ENCODE peak calls at places on chromosomes 6 and 20, in eight cellular contexts. One of them, this sample, is unnamed.

GRCh38 chr6:39849764-39850163 is 57.6 kb downstream of the DAAM2 start:
- DNase-seq in NCI-H187: no peak
- DNase-seq in Daoy: no peak
- DNase-seq in NCI-H524 treated with DMSO at 0.1 percent for 48 hours: no peak
- DNase-seq in activated CD8-positive, alpha-beta T cell treated with anti-CD3 and anti-CD28 coated beads for 36 hours: no peak
- DNase-seq in ecto neural progenitor cell: no peak
- DNase-seq in NCI-H1105: no peak
- DNase-seq in activated naive CD8-positive, alpha-beta T cell treated with anti-CD3 and anti-CD28 coated beads, Interleukin-2, amount 50 U/mL, for 24 hours: no peak
- DNase-seq in this sample: no peak

GRCh38 chr20:43731469-43731868 is 4.7 kb upstream of the GTSF1L start:
- DNase-seq in NCI-H187: no peak
- DNase-seq in Daoy: peak; percentile 65
- DNase-seq in NCI-H524 treated with DMSO at 0.1 percent for 48 hours: no peak
- DNase-seq in activated CD8-positive, alpha-beta T cell treated with anti-CD3 and anti-CD28 coated beads for 36 hours: no peak
- DNase-seq in ecto neural progenitor cell: no peak
- DNase-seq in NCI-H1105: no peak
- DNase-seq in activated naive CD8-positive, alpha-beta T cell treated with anti-CD3 and anti-CD28 coated beads, Interleukin-2, amount 50 U/mL, for 24 hours: no peak
- DNase-seq in this sample: no peak

GRCh38 chr6:149934249-149935156 is 7.3 kb upstream of the ULBP2 start:
- DNase-seq in NCI-H187: peak; percentile 14
- DNase-seq in Daoy: peak; percentile 68
- DNase-seq in NCI-H524 treated with DMSO at 0.1 percent for 48 hours: peak; percentile 20
- DNase-seq in activated CD8-positive, alpha-beta T cell treated with anti-CD3 and anti-CD28 coated beads for 36 hours: peak; percentile 89
- DNase-seq in ecto neural progenitor cell: peak; percentile 58
- DNase-seq in NCI-H1105: peak; percentile 71
- DNase-seq in activated naive CD8-positive, alpha-beta T cell treated with anti-CD3 and anti-CD28 coated beads, Interleukin-2, amount 50 U/mL, for 24 hours: peak; percentile 67
- DNase-seq in this sample: peak; percentile 44

GRCh38 chr20:10487354-10488115 is 52.4 kb downstream of the SLX4IP start:
- DNase-seq in NCI-H187: no peak
- DNase-seq in Daoy: no peak
- DNase-seq in NCI-H524 treated with DMSO at 0.1 percent for 48 hours: no peak
- DNase-seq in activated CD8-positive, alpha-beta T cell treated with anti-CD3 and anti-CD28 coated beads for 36 hours: no peak
- DNase-seq in ecto neural progenitor cell: no peak
- DNase-seq in NCI-H1105: peak; percentile 75
- DNase-seq in activated naive CD8-positive, alpha-beta T cell treated with anti-CD3 and anti-CD28 coated beads, Interleukin-2, amount 50 U/mL, for 24 hours: no peak
- DNase-seq in this sample: no peak

GRCh38 chr6:27795697-27796494 is 116.3 kb downstream of the OR2B2 start:
- DNase-seq in NCI-H187: peak; percentile 55
- DNase-seq in Daoy: peak; percentile 77
- DNase-seq in NCI-H524 treated with DMSO at 0.1 percent for 48 hours: peak; percentile 58
- DNase-seq in activated CD8-positive, alpha-beta T cell treated with anti-CD3 and anti-CD28 coated beads for 36 hours: peak; percentile 68
- DNase-seq in ecto neural progenitor cell: no peak
- DNase-seq in NCI-H1105: peak; percentile 77
- DNase-seq in activated naive CD8-positive, alpha-beta T cell treated with anti-CD3 and anti-CD28 coated beads, Interleukin-2, amount 50 U/mL, for 24 hours: peak; percentile 52
- DNase-seq in this sample: peak; percentile 87

GRCh38 chr6:36733300-36733699 is 35.7 kb downstream of the RAB44 start:
- DNase-seq in NCI-H187: no peak
- DNase-seq in Daoy: no peak
- DNase-seq in NCI-H524 treated with DMSO at 0.1 percent for 48 hours: no peak
- DNase-seq in activated CD8-positive, alpha-beta T cell treated with anti-CD3 and anti-CD28 coated beads for 36 hours: no peak
- DNase-seq in ecto neural progenitor cell: no peak
- DNase-seq in NCI-H1105: no peak
- DNase-seq in activated naive CD8-positive, alpha-beta T cell treated with anti-CD3 and anti-CD28 coated beads, Interleukin-2, amount 50 U/mL, for 24 hours: no peak
- DNase-seq in this sample: no peak

GRCh38 chr20:7497985-7498384 is 442.3 kb downstream of the HAO1 start:
- DNase-seq in NCI-H187: no peak
- DNase-seq in Daoy: peak; percentile 1
- DNase-seq in NCI-H524 treated with DMSO at 0.1 percent for 48 hours: no peak
- DNase-seq in activated CD8-positive, alpha-beta T cell treated with anti-CD3 and anti-CD28 coated beads for 36 hours: no peak
- DNase-seq in ecto neural progenitor cell: no peak
- DNase-seq in NCI-H1105: no peak
- DNase-seq in activated naive CD8-positive, alpha-beta T cell treated with anti-CD3 and anti-CD28 coated beads, Interleukin-2, amount 50 U/mL, for 24 hours: no peak
- DNase-seq in this sample: no peak

GRCh38 chr6:98945311-98946005 is 2.3 kb downstream of the FBXL4 start:
- DNase-seq in NCI-H187: no peak
- DNase-seq in Daoy: no peak
- DNase-seq in NCI-H524 treated with DMSO at 0.1 percent for 48 hours: no peak
- DNase-seq in activated CD8-positive, alpha-beta T cell treated with anti-CD3 and anti-CD28 coated beads for 36 hours: no peak
- DNase-seq in ecto neural progenitor cell: no peak
- DNase-seq in NCI-H1105: no peak
- DNase-seq in activated naive CD8-positive, alpha-beta T cell treated with anti-CD3 and anti-CD28 coated beads, Interleukin-2, amount 50 U/mL, for 24 hours: no peak
- DNase-seq in this sample: no peak

GRCh38 chr20:45336530-45337366 is 11.5 kb downstream of the SDC4 start:
- DNase-seq in NCI-H187: no peak
- DNase-seq in Daoy: peak; percentile 92
- DNase-seq in NCI-H524 treated with DMSO at 0.1 percent for 48 hours: no peak
- DNase-seq in activated CD8-positive, alpha-beta T cell treated with anti-CD3 and anti-CD28 coated beads for 36 hours: no peak
- DNase-seq in ecto neural progenitor cell: no peak
- DNase-seq in NCI-H1105: no peak
- DNase-seq in activated naive CD8-positive, alpha-beta T cell treated with anti-CD3 and anti-CD28 coated beads, Interleukin-2, amount 50 U/mL, for 24 hours: no peak
- DNase-seq in this sample: no peak

GRCh38 chr20:53660078-53660909 is 66.7 kb upstream of the ZNF217 start:
- DNase-seq in NCI-H187: no peak
- DNase-seq in Daoy: no peak
- DNase-seq in NCI-H524 treated with DMSO at 0.1 percent for 48 hours: no peak
- DNase-seq in activated CD8-positive, alpha-beta T cell treated with anti-CD3 and anti-CD28 coated beads for 36 hours: peak; percentile 75
- DNase-seq in ecto neural progenitor cell: peak; percentile 53
- DNase-seq in NCI-H1105: no peak
- DNase-seq in activated naive CD8-positive, alpha-beta T cell treated with anti-CD3 and anti-CD28 coated beads, Interleukin-2, amount 50 U/mL, for 24 hours: peak; percentile 48
- DNase-seq in this sample: no peak

GRCh38 chr20:47741669-47742345 is 43.5 kb downstream of the SULF2 start:
- DNase-seq in NCI-H187: no peak
- DNase-seq in Daoy: no peak
- DNase-seq in NCI-H524 treated with DMSO at 0.1 percent for 48 hours: peak; percentile 34
- DNase-seq in activated CD8-positive, alpha-beta T cell treated with anti-CD3 and anti-CD28 coated beads for 36 hours: no peak
- DNase-seq in ecto neural progenitor cell: no peak
- DNase-seq in NCI-H1105: no peak
- DNase-seq in activated naive CD8-positive, alpha-beta T cell treated with anti-CD3 and anti-CD28 coated beads, Interleukin-2, amount 50 U/mL, for 24 hours: no peak
- DNase-seq in this sample: peak; percentile 47

GRCh38 chr6:4466260-4466659 is 309.9 kb upstream of the CDYL start:
- DNase-seq in NCI-H187: peak; percentile 7
- DNase-seq in Daoy: peak; percentile 70
- DNase-seq in NCI-H524 treated with DMSO at 0.1 percent for 48 hours: no peak
- DNase-seq in activated CD8-positive, alpha-beta T cell treated with anti-CD3 and anti-CD28 coated beads for 36 hours: no peak
- DNase-seq in ecto neural progenitor cell: no peak
- DNase-seq in NCI-H1105: peak; percentile 12
- DNase-seq in activated naive CD8-positive, alpha-beta T cell treated with anti-CD3 and anti-CD28 coated beads, Interleukin-2, amount 50 U/mL, for 24 hours: no peak
- DNase-seq in this sample: peak; percentile 81

GRCh38 chr6:19759117-19759880 is 77.9 kb upstream of the ID4 start:
- DNase-seq in NCI-H187: no peak
- DNase-seq in Daoy: peak; percentile 78
- DNase-seq in NCI-H524 treated with DMSO at 0.1 percent for 48 hours: no peak
- DNase-seq in activated CD8-positive, alpha-beta T cell treated with anti-CD3 and anti-CD28 coated beads for 36 hours: no peak
- DNase-seq in ecto neural progenitor cell: no peak
- DNase-seq in NCI-H1105: no peak
- DNase-seq in activated naive CD8-positive, alpha-beta T cell treated with anti-CD3 and anti-CD28 coated beads, Interleukin-2, amount 50 U/mL, for 24 hours: no peak
- DNase-seq in this sample: no peak

GRCh38 chr6:38773338-38773737 is 58.2 kb downstream of the DNAH8 start:
- DNase-seq in NCI-H187: no peak
- DNase-seq in Daoy: peak; percentile 23
- DNase-seq in NCI-H524 treated with DMSO at 0.1 percent for 48 hours: no peak
- DNase-seq in activated CD8-positive, alpha-beta T cell treated with anti-CD3 and anti-CD28 coated beads for 36 hours: peak; percentile 35
- DNase-seq in ecto neural progenitor cell: no peak
- DNase-seq in NCI-H1105: no peak
- DNase-seq in activated naive CD8-positive, alpha-beta T cell treated with anti-CD3 and anti-CD28 coated beads, Interleukin-2, amount 50 U/mL, for 24 hours: peak; percentile 30
- DNase-seq in this sample: no peak

GRCh38 chr6:158131926-158132325 is 36.1 kb downstream of the SERAC1 start:
- DNase-seq in NCI-H187: no peak
- DNase-seq in Daoy: peak; percentile 35
- DNase-seq in NCI-H524 treated with DMSO at 0.1 percent for 48 hours: peak; percentile 19
- DNase-seq in activated CD8-positive, alpha-beta T cell treated with anti-CD3 and anti-CD28 coated beads for 36 hours: peak; percentile 16
- DNase-seq in ecto neural progenitor cell: no peak
- DNase-seq in NCI-H1105: peak; percentile 56
- DNase-seq in activated naive CD8-positive, alpha-beta T cell treated with anti-CD3 and anti-CD28 coated beads, Interleukin-2, amount 50 U/mL, for 24 hours: peak; percentile 6
- DNase-seq in this sample: no peak

GRCh38 chr6:10999994-11000393 is 44.1 kb downstream of the ELOVL2 start:
- DNase-seq in NCI-H187: no peak
- DNase-seq in Daoy: peak; percentile 69
- DNase-seq in NCI-H524 treated with DMSO at 0.1 percent for 48 hours: no peak
- DNase-seq in activated CD8-positive, alpha-beta T cell treated with anti-CD3 and anti-CD28 coated beads for 36 hours: no peak
- DNase-seq in ecto neural progenitor cell: no peak
- DNase-seq in NCI-H1105: no peak
- DNase-seq in activated naive CD8-positive, alpha-beta T cell treated with anti-CD3 and anti-CD28 coated beads, Interleukin-2, amount 50 U/mL, for 24 hours: no peak
- DNase-seq in this sample: no peak

GRCh38 chr6:71537717-71538116 is 249.1 kb downstream of the OGFRL1 start:
- DNase-seq in NCI-H187: no peak
- DNase-seq in Daoy: peak; percentile 8
- DNase-seq in NCI-H524 treated with DMSO at 0.1 percent for 48 hours: no peak
- DNase-seq in activated CD8-positive, alpha-beta T cell treated with anti-CD3 and anti-CD28 coated beads for 36 hours: no peak
- DNase-seq in ecto neural progenitor cell: no peak
- DNase-seq in NCI-H1105: no peak
- DNase-seq in activated naive CD8-positive, alpha-beta T cell treated with anti-CD3 and anti-CD28 coated beads, Interleukin-2, amount 50 U/mL, for 24 hours: no peak
- DNase-seq in this sample: no peak